ENCODE peak calls at places on chromosomes 3 and 15, in five cellular contexts. M is hepatic stellate cell, R is lower lobe of right lung, G is neural crest cell, C is transverse colon. B is an unnamed sample.
A peak's percentile ranks its signal among the peaks of the same experiment; 100 is the strongest.

GRCh38 chr3:29176501-29176900 is 104.4 kb upstream of the RBMS3 start:
- DNase-seq in M (no peak), R (no peak), G (no peak), C (no peak), B (no peak)

GRCh38 chr3:37957185-37957936 is 33.2 kb upstream of the VILL start:
- DNase-seq in M (no peak), R (no peak), G (no peak), C (no peak), B (no peak)

GRCh38 chr3:171257251-171258179 is 202.7 kb downstream of the TNIK start:
- DNase-seq in M (peak; percentile 45), R (no peak), G (no peak), C (no peak), B (no peak)

GRCh38 chr3:127628788-127629456 is at the start of gene PODXL2:
- DNase-seq in M (peak; percentile 68), R (peak; percentile 69), G (peak; percentile 36), C (peak; percentile 53), B (peak; percentile 80)

GRCh38 chr3:31011383-31011782 is 116.9 kb upstream of the GADL1 start:
- DNase-seq in M (no peak), R (no peak), G (no peak), C (no peak), B (no peak)

GRCh38 chr3:29137601-29138000 is 143.3 kb upstream of the RBMS3 start:
- DNase-seq in M (no peak), R (no peak), G (no peak), C (no peak), B (no peak)

GRCh38 chr3:128503164-128503651 is 10.2 kb upstream of the GATA2 start:
- DNase-seq in M (no peak), R (no peak), G (no peak), C (no peak), B (no peak)

GRCh38 chr15:83372434-83372873 is 74.7 kb upstream of the SH3GL3 start:
- DNase-seq in M (no peak), R (no peak), G (no peak), C (no peak), B (no peak)

GRCh38 chr15:72487070-72487797 is 13.1 kb downstream of the ARIH1 start:
- DNase-seq in M (no peak), R (no peak), G (no peak), C (no peak), B (no peak)

GRCh38 chr3:62755285-62755684 is 119.9 kb downstream of the CADPS start:
- DNase-seq in M (no peak), R (no peak), G (no peak), C (no peak), B (peak; percentile 57)

GRCh38 chr15:78054971-78055370 is 22.5 kb downstream of the TBC1D2B start:
- DNase-seq in M (no peak), R (no peak), G (no peak), C (no peak), B (no peak)

GRCh38 chr15:39151545-39151944 is 429.3 kb upstream of the THBS1 start:
- DNase-seq in M (no peak), R (no peak), G (no peak), C (no peak), B (no peak)

B was measured in COLO829.